ENCODE peak calls at places on chromosomes 16 and 17, in five cellular contexts. R is pancreas, X is EL, J is NCI-H1436, Y is aorta. I is an unnamed sample.

GRCh38 chr17:82118815-82119380 is 20.9 kb upstream of the FASN start:
- DNase-seq in R (no peak), X (no peak), J (no peak), Y (no peak), I (no peak)

GRCh38 chr17:48791128-48792032 is 25.6 kb downstream of the TTLL6 start:
- DNase-seq in R (peak; percentile 72), X (peak; percentile 88), J (peak; percentile 37), Y (peak; percentile 82), I (peak; percentile 86)

GRCh38 chr16:1991135-1991551 is 1.4 kb downstream of the SYNGR3 start:
- DNase-seq in R (no peak), X (no peak), J (no peak), Y (no peak), I (no peak)

GRCh38 chr16:67326472-67327309 is at the start of the genes KCTD19 and LRRC36:
- DNase-seq in R (peak; percentile 68), X (peak; percentile 67), J (peak; percentile 82), Y (peak; percentile 71), I (no peak)

GRCh38 chr17:36501963-36502362 is 15.5 kb downstream of the ZNHIT3 start:
- DNase-seq in R (no peak), X (no peak), J (no peak), Y (no peak), I (no peak)

GRCh38 chr16:15518412-15519351 is 84.3 kb downstream of the BMERB1 start:
- DNase-seq in R (no peak), X (peak; percentile 44), J (no peak), Y (no peak), I (no peak)

GRCh38 chr16:10868089-10868488 is 8.9 kb upstream of the CIITA start:
- DNase-seq in R (no peak), X (no peak), J (no peak), Y (no peak), I (no peak)

GRCh38 chr17:18225562-18226283 is at the start of gene LLGL1:
- DNase-seq in R (no peak), X (peak; percentile 18), J (no peak), Y (no peak), I (no peak)

GRCh38 chr16:1305823-1306222 is 3.6 kb upstream of the UBE2I start:
- DNase-seq in R (no peak), X (no peak), J (no peak), Y (no peak), I (no peak)

GRCh38 chr17:63785556-63785955 is 11.6 kb downstream of the DDX42 start:
- DNase-seq in R (no peak), X (peak; percentile 42), J (no peak), Y (no peak), I (peak; percentile 42)

GRCh38 chr17:66747561-66748275 is 87.2 kb upstream of the CACNG5 start:
- DNase-seq in R (no peak), X (peak; percentile 80), J (no peak), Y (no peak), I (peak; percentile 63)

GRCh38 chr17:42748906-42749798 is 4.3 kb upstream of the EZH1 start:
- DNase-seq in R (no peak), X (no peak), J (no peak), Y (no peak), I (no peak)

GRCh38 chr16:67842509-67843342 is 606 bp downstream of the THAP11 start:
- DNase-seq in R (peak; percentile 50), X (peak; percentile 58), J (peak; percentile 34), Y (peak; percentile 75), I (peak; percentile 37)

GRCh38 chr17:48636177-48637018 is 10.2 kb upstream of the HOXB9 start:
- DNase-seq in R (peak; percentile 51), X (peak; percentile 77), J (peak; percentile 82), Y (peak; percentile 84), I (peak; percentile 49)

GRCh38 chr16:67504190-67505021 is 21.1 kb upstream of the AGRP start:
- DNase-seq in R (no peak), X (no peak), J (no peak), Y (peak; percentile 77), I (no peak)

GRCh38 chr17:29059281-29059680 is 16.3 kb downstream of the PIPOX start:
- DNase-seq in R (no peak), X (peak; percentile 22), J (no peak), Y (no peak), I (peak; percentile 23)

GRCh38 chr17:82288602-82288927 is 15.1 kb upstream of the CSNK1D start:
- DNase-seq in R (no peak), X (no peak), J (no peak), Y (no peak), I (no peak)

GRCh38 chr17:78919816-78920516 is 5.2 kb downstream of the TIMP2 start:
- DNase-seq in R (no peak), X (no peak), J (no peak), Y (no peak), I (no peak)

GRCh38 chr16:31072540-31073072 is 1.4 kb downstream of the ZNF668 start:
- DNase-seq in R (no peak), X (peak; percentile 47), J (no peak), Y (no peak), I (peak; percentile 17)

GRCh38 chr17:39781028-39781800 is 43.5 kb downstream of the GRB7 start:
- DNase-seq in R (no peak), X (peak; percentile 3), J (no peak), Y (no peak), I (no peak)

GRCh38 chr16:29641561-29641960 is 21.5 kb upstream of the SPN start:
- DNase-seq in R (no peak), X (no peak), J (no peak), Y (no peak), I (no peak)

GRCh38 chr16:2184346-2184745 is 12.1 kb downstream of the CASKIN1 start:
- DNase-seq in R (no peak), X (no peak), J (no peak), Y (no peak), I (no peak)

GRCh38 chr17:55284944-55285339 is 20.2 kb downstream of the HLF start:
- DNase-seq in R (no peak), X (no peak), J (no peak), Y (peak; percentile 47), I (no peak)

GRCh38 chr17:79951361-79952264 is 84.1 kb downstream of the TBC1D16 start:
- DNase-seq in R (peak; percentile 72), X (peak; percentile 32), J (peak; percentile 54), Y (peak; percentile 71), I (peak; percentile 27)

GRCh38 chr17:4215882-4216411 is 47.8 kb downstream of the ANKFY1 start:
- DNase-seq in R (no peak), X (no peak), J (peak; percentile 97), Y (no peak), I (no peak)

GRCh38 chr16:29821663-29822115 is 1.4 kb downstream of the MVP start:
- DNase-seq in R (no peak), X (peak; percentile 90), J (no peak), Y (peak; percentile 66), I (peak; percentile 78)

GRCh38 chr17:46876353-46876887 is 25.0 kb downstream of the WNT9B start:
- DNase-seq in R (peak; percentile 89), X (no peak), J (peak; percentile 76), Y (no peak), I (peak; percentile 46)

GRCh38 chr16:15799851-15800495 is 56.9 kb downstream of the MYH11 start:
- DNase-seq in R (no peak), X (no peak), J (no peak), Y (no peak), I (no peak)

GRCh38 chr17:58307468-58308172 is 21.0 kb downstream of the TSPOAP1 start:
- DNase-seq in R (no peak), X (no peak), J (no peak), Y (no peak), I (no peak)

GRCh38 chr17:30358055-30358760 is 20.5 kb upstream of the CPD start:
- DNase-seq in R (no peak), X (no peak), J (no peak), Y (no peak), I (no peak)

GRCh38 chr17:77489239-77489897 is 348.6 kb downstream of the SEC14L1 start:
- DNase-seq in R (no peak), X (no peak), J (no peak), Y (peak; percentile 44), I (no peak)

GRCh38 chr16:81486555-81487061 is 42.0 kb downstream of the CMIP start:
- DNase-seq in R (no peak), X (no peak), J (no peak), Y (peak; percentile 79), I (no peak)

GRCh38 chr16:89152831-89153700 is 18.5 kb upstream of the CDH15 start:
- DNase-seq in R (no peak), X (no peak), J (no peak), Y (peak; percentile 28), I (no peak)

GRCh38 chr16:46688101-46688656 is 799 bp downstream of the VPS35 start:
- DNase-seq in R (peak; percentile 45), X (no peak), J (no peak), Y (peak; percentile 71), I (no peak)

GRCh38 chr17:8122923-8123694 is 797 bp downstream of the HES7 start:
- DNase-seq in R (no peak), X (peak; percentile 57), J (no peak), Y (peak; percentile 59), I (peak; percentile 61)

GRCh38 chr17:3659541-3660111 is 8.8 kb downstream of the TAX1BP3 start:
- DNase-seq in R (peak; percentile 25), X (peak; percentile 87), J (no peak), Y (peak; percentile 92), I (peak; percentile 75)

GRCh38 chr17:81923302-81924260 is 4.0 kb downstream of the MAFG start:
- DNase-seq in R (peak; percentile 68), X (peak; percentile 74), J (no peak), Y (peak; percentile 90), I (peak; percentile 84)

GRCh38 chr17:41301916-41302901 is at the start of gene KRTAP29-1:
- DNase-seq in R (no peak), X (no peak), J (no peak), Y (no peak), I (peak; percentile 17)

GRCh38 chr16:80376941-80377340 is 163.9 kb upstream of the DYNLRB2 start:
- DNase-seq in R (no peak), X (no peak), J (no peak), Y (no peak), I (no peak)

GRCh38 chr17:81332949-81333570 is 38.0 kb upstream of the SLC38A10 start:
- DNase-seq in R (no peak), X (no peak), J (no peak), Y (no peak), I (no peak)

I was measured in MCF 10A.